ENCODE peak calls at places on chromosomes 3 and 15, in seven cellular contexts. One of them, this sample, is unnamed.

GRCh38 chr3:99607151-99607550 is 31.2 kb upstream of the COL8A1 start:
- DNase-seq in SW480: no peak
- DNase-seq in hippocampal formation: no peak
- DNase-seq in T-helper 9 cell: no peak
- DNase-seq in cardiac fibroblast: no peak
- DNase-seq in fibroblast of the conjunctiva: no peak
- DNase-seq in NCI-H524: no peak
- DNase-seq in this sample: no peak

GRCh38 chr15:64841258-64842098 is at the start of gene PLEKHO2:
- DNase-seq in SW480: peak
- DNase-seq in T-helper 9 cell: peak
- DNase-seq in fibroblast of the conjunctiva: peak
- DNase-seq in NCI-H524: peak
- DNase-seq in cardiac fibroblast: peak
- DNase-seq in hippocampal formation: peak
- DNase-seq in this sample: peak

GRCh38 chr3:130787422-130788068 is 40.9 kb upstream of the PIK3R4 start:
- DNase-seq in T-helper 9 cell: no peak
- DNase-seq in SW480: peak
- DNase-seq in NCI-H524: no peak
- DNase-seq in fibroblast of the conjunctiva: no peak
- DNase-seq in hippocampal formation: no peak
- DNase-seq in cardiac fibroblast: no peak
- DNase-seq in this sample: no peak

GRCh38 chr3:178699364-178699763 is 163.1 kb downstream of the KCNMB2 start:
- DNase-seq in SW480: no peak
- DNase-seq in NCI-H524: no peak
- DNase-seq in cardiac fibroblast: no peak
- DNase-seq in T-helper 9 cell: no peak
- DNase-seq in fibroblast of the conjunctiva: no peak
- DNase-seq in hippocampal formation: no peak
- DNase-seq in this sample: no peak

GRCh38 chr3:39809995-39810595 is 686 bp downstream of the MYRIP start:
- DNase-seq in T-helper 9 cell: no peak
- DNase-seq in NCI-H524: no peak
- DNase-seq in fibroblast of the conjunctiva: no peak
- DNase-seq in cardiac fibroblast: no peak
- DNase-seq in hippocampal formation: no peak
- DNase-seq in SW480: no peak
- DNase-seq in this sample: peak

GRCh38 chr3:38168151-38168987 is 3.0 kb downstream of the OXSR1 start:
- DNase-seq in cardiac fibroblast: peak
- DNase-seq in SW480: no peak
- DNase-seq in fibroblast of the conjunctiva: peak
- DNase-seq in T-helper 9 cell: no peak
- DNase-seq in hippocampal formation: no peak
- DNase-seq in NCI-H524: no peak
- DNase-seq in this sample: no peak

GRCh38 chr15:99181544-99181943 is 67.8 kb downstream of the TTC23 start:
- DNase-seq in NCI-H524: no peak
- DNase-seq in T-helper 9 cell: no peak
- DNase-seq in fibroblast of the conjunctiva: no peak
- DNase-seq in SW480: no peak
- DNase-seq in cardiac fibroblast: peak
- DNase-seq in hippocampal formation: no peak
- DNase-seq in this sample: no peak

GRCh38 chr3:11155341-11156025 is 1.2 kb downstream of the HRH1 start:
- DNase-seq in T-helper 9 cell: no peak
- DNase-seq in hippocampal formation: peak
- DNase-seq in NCI-H524: peak
- DNase-seq in fibroblast of the conjunctiva: peak
- DNase-seq in cardiac fibroblast: peak
- DNase-seq in SW480: peak
- DNase-seq in this sample: peak

GRCh38 chr15:80991446-80991845 is 1.8 kb upstream of the MESD start:
- DNase-seq in NCI-H524: no peak
- DNase-seq in fibroblast of the conjunctiva: peak
- DNase-seq in SW480: no peak
- DNase-seq in hippocampal formation: peak
- DNase-seq in T-helper 9 cell: no peak
- DNase-seq in cardiac fibroblast: peak
- DNase-seq in this sample: no peak

GRCh38 chr15:95669146-95669922 is 661.2 kb upstream of the NR2F2 start:
- DNase-seq in NCI-H524: no peak
- DNase-seq in cardiac fibroblast: peak
- DNase-seq in fibroblast of the conjunctiva: peak
- DNase-seq in T-helper 9 cell: no peak
- DNase-seq in hippocampal formation: no peak
- DNase-seq in SW480: no peak
- DNase-seq in this sample: no peak

GRCh38 chr3:101117981-101118380 is 124.8 kb upstream of the ABI3BP start:
- DNase-seq in cardiac fibroblast: peak
- DNase-seq in fibroblast of the conjunctiva: no peak
- DNase-seq in SW480: no peak
- DNase-seq in NCI-H524: no peak
- DNase-seq in hippocampal formation: no peak
- DNase-seq in T-helper 9 cell: no peak
- DNase-seq in this sample: no peak

GRCh38 chr3:4234894-4235293 is 68.3 kb upstream of the SETMAR start:
- DNase-seq in T-helper 9 cell: no peak
- DNase-seq in cardiac fibroblast: no peak
- DNase-seq in hippocampal formation: no peak
- DNase-seq in fibroblast of the conjunctiva: no peak
- DNase-seq in NCI-H524: no peak
- DNase-seq in SW480: no peak
- DNase-seq in this sample: no peak

This sample was measured in mesothelial cell of epicardium.